ENCODE peak calls at places on chromosomes 11 and 22, in six cellular contexts. M is stomach; S is CD4-positive, CD25-positive, alpha-beta regulatory T cell; N is cardiac muscle cell; E is mucosa of descending colon; A is iPS DF 6.9. F is an unnamed sample. For H3K36me3, the result is how much of the 10 kb centered on the place peaks cover.

GRCh38 chr11:2586091-2586792 is 113.6 kb downstream of the KCNQ1OT1 start:
- DNase-seq in S (no peak), A (no peak), M (peak), N (no peak), E (peak), F (peak)

GRCh38 chr11:82846037-82846383 is 54.2 kb downstream of the PRCP start:
- DNase-seq in M (no peak), E (no peak), N (no peak), S (no peak), A (no peak), F (no peak)

GRCh38 chr11:15412054-15412453 is 297.3 kb downstream of the INSC start:
- DNase-seq in E (no peak), S (no peak), N (no peak), A (no peak), M (no peak), F (no peak)

GRCh38 chr11:16815047-16815767 is 76.8 kb downstream of the C11orf58 start:
- DNase-seq in A (no peak), S (no peak), M (peak), E (peak), N (peak), F (peak)

GRCh38 chr22:21590809-21591641 is 23.5 kb downstream of the UBE2L3 start:
- DNase-seq in S (no peak), M (no peak), E (no peak), A (no peak), N (no peak), F (no peak)

GRCh38 chr22:40855104-40855959 is 1.1 kb downstream of the ST13 start:
- DNase-seq in S (no peak), N (peak), E (no peak), A (no peak), M (no peak), F (no peak)

GRCh38 chr11:2801711-2802388 is 83.7 kb downstream of the CDKN1C start:
- DNase-seq in E (peak), A (no peak), M (peak), N (no peak), S (no peak), F (peak)

GRCh38 chr22:28018461-28018927 is 99.4 kb upstream of the PITPNB start:
- DNase-seq in M (peak), A (no peak), E (peak), S (no peak), N (no peak), F (peak)

GRCh38 chr11:32318071-32318815 is 117.1 kb downstream of the WT1 start:
- DNase-seq in N (no peak), S (no peak), A (no peak), M (no peak), E (no peak), F (no peak)

GRCh38 chr11:112785717-112786116 is 175.5 kb upstream of the NCAM1 start:
- DNase-seq in A (no peak), M (no peak), N (peak), E (no peak), S (no peak), F (no peak)

GRCh38 chr11:75406338-75406777 is 7.0 kb downstream of the RPS3 start:
- DNase-seq in A (no peak), S (no peak), M (no peak), N (peak), E (no peak), F (no peak)

GRCh38 chr11:8801121-8801520 is 109.9 kb upstream of the AKIP1 start:
- DNase-seq in S (no peak), A (no peak), M (no peak), N (no peak), E (no peak), F (no peak)

GRCh38 chr11:64855596-64856304 is 11.3 kb upstream of the CDC42BPG start:
- DNase-seq in A (no peak), E (no peak), M (no peak), N (no peak), S (no peak), F (no peak)

DNA sequence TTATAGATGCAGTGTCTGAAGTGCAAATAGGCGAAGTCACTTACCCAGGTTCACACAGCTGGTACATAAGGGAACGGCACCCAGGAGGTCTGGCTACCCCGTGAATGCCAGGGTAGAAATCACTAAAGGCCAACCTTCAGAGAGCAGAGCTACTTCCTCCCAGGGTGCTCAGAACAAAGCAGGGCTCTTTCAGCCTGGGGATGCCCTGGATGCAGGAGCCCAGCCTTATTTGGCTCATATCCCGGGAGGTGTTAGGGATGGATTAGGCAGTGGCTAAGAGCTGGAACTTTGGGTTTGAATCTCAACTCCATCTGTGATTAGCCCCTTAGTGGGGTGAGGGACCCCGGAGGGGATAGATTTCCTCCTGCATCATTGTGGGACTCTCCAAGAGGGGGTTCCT is 33.1 kb upstream of the ASPHD2 start:
- DNase-seq in M (no peak), A (no peak), S (no peak), N (no peak), E (no peak), F (no peak)
- H3K36me3 ChIP-seq in M (under half), A (under half), S (under half), N (under half), E (under half), F (under half)

GRCh38 chr11:70409437-70409836 is 11.1 kb downstream of the CTTN start:
- DNase-seq in E (no peak), S (no peak), M (no peak), N (no peak), A (no peak), F (no peak)
- H3K36me3 ChIP-seq in E (under half), S (under half), M (half or more), N (half or more), A (under half), F (half or more)

DNA sequence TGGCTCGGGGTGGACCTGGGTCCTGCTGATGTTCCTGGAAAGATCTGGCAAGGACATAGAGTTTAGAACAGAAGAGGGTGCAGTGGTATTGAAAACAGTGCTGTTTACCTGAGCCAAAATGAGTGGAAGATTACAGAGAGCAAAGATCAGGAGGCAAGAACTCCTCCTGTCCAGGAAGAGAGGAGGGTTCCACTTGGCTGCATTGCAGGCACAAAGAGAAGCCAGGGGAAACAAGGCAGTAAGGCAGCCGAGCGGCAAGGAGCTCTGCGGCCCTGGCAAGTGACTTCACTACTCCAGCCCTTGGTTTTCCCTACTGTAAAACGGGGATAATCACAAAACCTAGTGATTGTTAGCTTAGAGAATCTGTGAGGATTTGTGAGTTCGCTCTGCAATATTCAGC is 3.7 kb upstream of the PACSIN2 start:
- DNase-seq in S (no peak), N (no peak), M (no peak), A (no peak), E (no peak), F (no peak)
- H3K36me3 ChIP-seq in S (under half), N (under half), M (under half), A (under half), E (under half), F (under half)

GRCh38 chr11:4041731-4042391 is 52.7 kb upstream of the RRM1 start:
- DNase-seq in S (no peak), A (no peak), M (no peak), E (no peak), N (no peak), F (no peak)
- H3K36me3 ChIP-seq in S (under half), A (under half), M (under half), E (under half), N (under half), F (under half)

DNA sequence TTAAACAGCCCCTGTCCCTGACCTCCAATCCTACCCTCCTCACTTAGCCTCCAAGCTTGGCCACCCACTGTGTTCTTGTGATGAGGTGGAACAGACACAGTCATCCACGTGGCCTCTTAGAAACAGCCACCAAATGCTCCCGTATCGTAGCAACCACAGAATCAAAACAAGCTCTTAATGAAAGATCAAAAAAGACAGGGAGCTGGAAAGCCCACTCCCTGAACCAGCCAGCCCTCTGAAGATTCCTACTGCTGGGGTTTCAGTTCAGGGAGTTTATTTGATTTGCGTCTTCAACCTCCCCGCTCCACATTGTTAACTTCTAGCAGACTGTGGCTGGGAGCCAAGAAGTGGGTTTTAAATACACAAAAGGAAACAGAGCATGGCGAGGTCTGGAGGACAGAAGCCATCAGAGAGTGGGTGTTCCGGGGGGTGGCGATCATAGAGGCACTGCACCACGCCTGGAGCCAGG is 88.9 kb upstream of the GRK3 start:
- DNase-seq in E (no peak), M (no peak), S (peak), A (no peak), N (peak), F (no peak)
- H3K36me3 ChIP-seq in E (under half), M (under half), S (under half), A (under half), N (under half), F (under half)

GRCh38 chr11:4086584-4087353 is 7.8 kb upstream of the RRM1 start:
- DNase-seq in S (no peak), N (no peak), M (no peak), E (no peak), A (no peak), F (no peak)

GRCh38 chr11:4084406-4084805 is 10.2 kb upstream of the RRM1 start:
- DNase-seq in M (no peak), N (no peak), E (no peak), S (no peak), A (no peak), F (no peak)

GRCh38 chr11:4090258-4090657 is 4.3 kb upstream of the RRM1 start:
- DNase-seq in A (no peak), E (no peak), S (peak), M (no peak), N (no peak), F (no peak)

GRCh38 chr11:4085575-4085974 is 9.0 kb upstream of the RRM1 start:
- DNase-seq in N (no peak), A (no peak), E (no peak), M (no peak), S (no peak), F (no peak)

GRCh38 chr11:4087551-4087950 is 7.0 kb upstream of the RRM1 start:
- DNase-seq in M (no peak), S (no peak), A (no peak), E (no peak), N (peak), F (no peak)
- H3K36me3 ChIP-seq in M (under half), S (under half), A (under half), E (under half), N (under half), F (half or more)

GRCh38 chr11:120446802-120447201 is 64.7 kb upstream of the GRIK4 start:
- DNase-seq in A (no peak), E (no peak), M (no peak), N (no peak), S (no peak), F (no peak)
- H3K36me3 ChIP-seq in A (under half), E (under half), M (half or more), N (half or more), S (under half), F (half or more)

DNA sequence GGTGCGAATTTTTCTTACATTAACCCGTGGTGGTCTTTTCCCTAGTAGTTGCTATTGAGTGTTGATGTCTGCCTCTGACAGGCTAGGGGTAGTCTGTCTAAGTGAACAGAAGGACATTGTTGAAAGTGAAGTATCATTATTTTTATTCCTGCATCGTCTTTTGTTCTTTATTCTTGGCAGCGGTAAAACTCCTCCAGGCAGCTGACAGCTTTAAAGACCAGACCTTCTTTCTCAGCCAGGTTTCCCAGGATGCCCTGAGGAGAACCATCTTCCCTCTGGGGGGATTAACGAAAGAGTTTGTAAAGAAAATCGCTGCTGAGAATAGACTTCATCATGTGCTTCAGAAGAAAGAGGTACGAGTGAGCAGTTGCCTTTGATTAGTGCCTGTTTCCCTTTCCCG is 14.6 kb downstream of the TRMU start:
- DNase-seq in E (no peak), N (no peak), M (no peak), A (no peak), S (no peak), F (no peak)
- H3K36me3 ChIP-seq in E (under half), N (under half), M (half or more), A (half or more), S (half or more), F (half or more)

F was measured in lower lobe of right lung.